ENCODE peak calls at places on chromosomes 13 and 19, in ten cellular contexts. M is fibroblast of mammary gland, N is right lobe of liver, K is OCI-LY7, F is GM13976, U is left ventricle myocardium inferior, E is neural crest cell, B is ovary, O is choroid plexus epithelial cell, Z is astrocyte. D is an unnamed sample.

GRCh38 chr13:101242720-101243119 is 173.6 kb downstream of the NALCN start:
- DNase-seq in O (peak; percentile 23), K (no peak), F (no peak), Z (no peak), N (no peak), U (no peak), M (peak; percentile 36), E (no peak), B (no peak), D (no peak)

GRCh38 chr13:102555914-102556553 is 40.8 kb upstream of the TPP2 start:
- DNase-seq in M (peak; percentile 67), Z (peak; percentile 10), B (no peak), U (no peak), K (peak; percentile 14), F (peak; percentile 26), O (peak; percentile 66), E (peak; percentile 20), N (no peak), D (no peak)

GRCh38 chr19:54959840-54960239 is 6.3 kb upstream of the NLRP2 start:
- DNase-seq in N (no peak), K (peak; percentile 60), U (no peak), O (no peak), E (no peak), M (no peak), Z (peak; percentile 3), B (no peak), F (peak; percentile 58), D (no peak)

GRCh38 chr19:46648070-46648960 is 12.3 kb upstream of the GNG8 start:
- DNase-seq in O (no peak), F (peak; percentile 67), B (no peak), N (no peak), Z (no peak), E (no peak), U (no peak), K (no peak), M (no peak), D (no peak)

GRCh38 chr13:79079351-79079839 is 326.7 kb downstream of the RBM26 start:
- DNase-seq in U (no peak), M (no peak), Z (no peak), N (no peak), E (no peak), O (no peak), F (no peak), K (peak; percentile 9), B (no peak), D (no peak)

GRCh38 chr13:20940083-20940482 is 37.5 kb upstream of the XPO4 start:
- DNase-seq in B (no peak), Z (peak; percentile 43), K (no peak), O (peak; percentile 84), N (no peak), U (no peak), M (peak; percentile 31), F (no peak), E (no peak), D (no peak)

GRCh38 chr19:10104665-10105221 is 1.4 kb upstream of the PPAN start:
- DNase-seq in M (no peak), O (no peak), E (no peak), U (no peak), Z (no peak), N (no peak), F (peak; percentile 81), B (no peak), K (peak; percentile 74), D (no peak)

GRCh38 chr19:17473041-17473440 is 2.7 kb downstream of the SLC27A1 start:
- DNase-seq in N (no peak), U (no peak), F (no peak), B (no peak), E (no peak), K (no peak), M (peak; percentile 87), Z (peak; percentile 83), O (peak; percentile 93), D (no peak)

GRCh38 chr13:30829788-30830637 is 76.1 kb upstream of the MEDAG start:
- DNase-seq in N (no peak), K (no peak), E (no peak), M (no peak), Z (no peak), U (no peak), F (no peak), B (no peak), O (no peak), D (no peak)

GRCh38 chr13:99970761-99971575 is 599 bp downstream of the ZIC5 start:
- DNase-seq in U (no peak), M (no peak), O (no peak), N (no peak), F (no peak), K (no peak), Z (no peak), E (no peak), B (no peak), D (peak; percentile 72)

GRCh38 chr19:7868671-7869452 is 5.3 kb downstream of the PRR36 start:
- DNase-seq in U (peak; percentile 58), F (peak; percentile 92), O (peak; percentile 62), E (peak; percentile 57), M (peak; percentile 58), N (peak; percentile 78), K (peak; percentile 92), B (peak; percentile 79), Z (no peak), D (no peak)

GRCh38 chr19:13396256-13397080 is 109.8 kb downstream of the CACNA1A start:
- DNase-seq in N (peak; percentile 82), F (no peak), O (peak; percentile 41), U (peak; percentile 20), E (peak; percentile 64), K (peak; percentile 54), B (no peak), Z (peak; percentile 56), M (peak; percentile 93), D (no peak)
- TF ChIP-seq CTCF in N (no peak), F (no peak), O (no peak), U (no peak), E (no peak), K (no peak), B (no peak), Z (no peak), M (no peak), D (peak; percentile 50)

GRCh38 chr19:45191324-45191845 is 12.8 kb downstream of the BLOC1S3 start:
- DNase-seq in F (no peak), K (no peak), E (no peak), U (no peak), B (no peak), Z (no peak), O (no peak), N (no peak), M (no peak), D (no peak)
- TF ChIP-seq CTCF in F (no peak), K (no peak), E (no peak), U (no peak), B (no peak), Z (no peak), O (no peak), N (no peak), M (no peak), D (no peak)

GRCh38 chr19:12997967-12998940 is 3.0 kb downstream of the NFIX start:
- DNase-seq in K (no peak), N (no peak), E (no peak), O (no peak), M (no peak), B (no peak), Z (no peak), U (no peak), F (no peak), D (no peak)

GRCh38 chr19:12994701-12995595 is at the start of gene NFIX:
- DNase-seq in Z (no peak), N (peak; percentile 76), M (no peak), E (no peak), B (peak; percentile 76), U (peak; percentile 81), K (peak; percentile 28), O (peak; percentile 44), F (no peak), D (no peak)

GRCh38 chr19:12997225-12997966 is 2.1 kb downstream of the NFIX start:
- DNase-seq in M (no peak), F (no peak), Z (no peak), B (no peak), O (no peak), E (no peak), N (no peak), U (no peak), K (no peak), D (no peak)

GRCh38 chr19:12995596-12996541 is 594 bp downstream of the NFIX start:
- DNase-seq in F (peak; percentile 79), K (no peak), B (peak; percentile 56), E (no peak), Z (no peak), U (no peak), M (no peak), N (peak; percentile 47), O (peak; percentile 38), D (no peak)

DNA sequence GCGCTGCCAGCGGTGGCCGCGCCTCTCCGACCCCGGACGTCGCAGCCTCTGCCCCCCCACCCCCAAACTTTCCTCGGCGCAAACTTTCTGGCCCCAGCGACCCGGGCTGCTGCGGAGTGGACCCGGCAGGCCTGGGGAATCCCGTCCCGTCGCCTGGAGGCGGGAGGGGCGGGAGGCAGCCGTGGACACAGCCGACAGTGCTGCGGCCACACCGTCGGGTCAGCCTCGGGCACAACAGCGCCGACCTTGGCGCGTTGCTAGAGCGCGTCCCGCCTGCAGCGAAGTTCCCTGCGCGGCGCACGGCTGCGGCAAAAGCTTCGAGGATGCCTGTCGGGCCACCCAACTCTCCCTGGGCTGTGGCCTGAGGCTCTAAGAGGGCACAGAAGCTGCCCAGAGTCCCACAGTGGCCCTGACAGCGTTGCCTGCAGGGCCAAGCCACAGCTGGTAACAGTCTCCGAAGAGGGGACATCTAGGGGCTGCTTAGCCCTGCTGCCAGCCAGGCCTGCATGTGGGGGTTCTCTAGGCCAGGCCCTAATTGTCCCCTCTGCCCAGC is 1.3 kb downstream of the NFIX start:
- DNase-seq in E (no peak), U (no peak), B (no peak), K (no peak), F (no peak), O (no peak), N (peak; percentile 68), M (no peak), Z (no peak), D (no peak)
- TF ChIP-seq CTCF in E (no peak), U (no peak), B (no peak), K (no peak), F (no peak), O (no peak), N (no peak), M (no peak), Z (no peak), D (no peak)

DNA sequence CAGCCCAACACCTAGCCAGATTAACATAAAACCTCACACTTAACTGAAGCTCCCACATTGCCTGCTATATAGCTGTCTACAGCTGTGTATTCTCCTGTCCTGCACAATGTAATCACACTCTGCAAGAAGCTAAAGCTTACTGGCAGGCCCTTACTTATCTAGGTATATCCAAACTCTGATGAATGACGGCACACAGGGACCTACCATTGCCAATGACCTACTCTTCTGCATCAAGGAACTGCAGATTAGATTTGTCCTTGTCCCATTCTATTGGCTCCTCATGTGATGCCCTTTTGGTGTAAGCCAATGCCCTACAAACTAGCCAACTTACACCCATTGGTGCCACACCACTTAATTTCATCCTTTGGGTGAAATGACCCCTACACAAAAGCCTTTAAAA is 26.4 kb downstream of the ZNF45 start:
- DNase-seq in E (no peak), Z (no peak), M (no peak), B (no peak), O (no peak), K (no peak), N (no peak), U (no peak), F (no peak), D (no peak)
- TF ChIP-seq CTCF in E (no peak), Z (no peak), M (no peak), B (no peak), O (no peak), K (no peak), N (no peak), U (no peak), F (no peak), D (no peak)

D was measured in type B pancreatic cell.